ENCODE peak calls at places on chromosomes 11 and 22, in eight cellular contexts. One of them, this sample, is unnamed.

GRCh38 chr11:133947298-133947905 is 9.4 kb downstream of the IGSF9B start:
- DNase-seq in activated CD8-positive, alpha-beta memory T cell treated with anti-CD3 and anti-CD28 coated beads, Interleukin-2, amount 50 U/mL, for 48 hours: peak
- DNase-seq in Jurkat, Clone E6-1: peak
- DNase-seq in fibroblast of the aortic adventitia: peak
- DNase-seq in kidney epithelial cell: no peak
- DNase-seq in Calu3: peak
- DNase-seq in activated naive CD8-positive, alpha-beta T cell treated with anti-CD3 and anti-CD28 coated beads, Interleukin-2, amount 10 ng/mL, durations not matched to agents 7 days and 5 days: peak
- DNase-seq in iPS DF 19.7: no peak
- DNase-seq in this sample: peak

GRCh38 chr22:35548762-35549106 is 8.1 kb downstream of the RASD2 start:
- DNase-seq in activated CD8-positive, alpha-beta memory T cell treated with anti-CD3 and anti-CD28 coated beads, Interleukin-2, amount 50 U/mL, for 48 hours: no peak
- DNase-seq in Jurkat, Clone E6-1: no peak
- DNase-seq in fibroblast of the aortic adventitia: no peak
- DNase-seq in kidney epithelial cell: no peak
- DNase-seq in Calu3: no peak
- DNase-seq in activated naive CD8-positive, alpha-beta T cell treated with anti-CD3 and anti-CD28 coated beads, Interleukin-2, amount 10 ng/mL, durations not matched to agents 7 days and 5 days: no peak
- DNase-seq in iPS DF 19.7: no peak
- DNase-seq in this sample: no peak

GRCh38 chr11:78295991-78296930 is 107.5 kb downstream of the USP35 start:
- DNase-seq in activated CD8-positive, alpha-beta memory T cell treated with anti-CD3 and anti-CD28 coated beads, Interleukin-2, amount 50 U/mL, for 48 hours: no peak
- DNase-seq in Jurkat, Clone E6-1: no peak
- DNase-seq in fibroblast of the aortic adventitia: no peak
- DNase-seq in kidney epithelial cell: no peak
- DNase-seq in Calu3: peak
- DNase-seq in activated naive CD8-positive, alpha-beta T cell treated with anti-CD3 and anti-CD28 coated beads, Interleukin-2, amount 10 ng/mL, durations not matched to agents 7 days and 5 days: no peak
- DNase-seq in iPS DF 19.7: no peak
- DNase-seq in this sample: no peak

GRCh38 chr11:69435161-69435990 is 46.1 kb upstream of the LINC01488 start:
- DNase-seq in activated CD8-positive, alpha-beta memory T cell treated with anti-CD3 and anti-CD28 coated beads, Interleukin-2, amount 50 U/mL, for 48 hours: no peak
- DNase-seq in Jurkat, Clone E6-1: no peak
- DNase-seq in fibroblast of the aortic adventitia: no peak
- DNase-seq in kidney epithelial cell: no peak
- DNase-seq in Calu3: no peak
- DNase-seq in activated naive CD8-positive, alpha-beta T cell treated with anti-CD3 and anti-CD28 coated beads, Interleukin-2, amount 10 ng/mL, durations not matched to agents 7 days and 5 days: no peak
- DNase-seq in iPS DF 19.7: no peak
- DNase-seq in this sample: no peak

GRCh38 chr22:25235547-25236290 is 16.3 kb downstream of the CRYBB2 start:
- DNase-seq in activated CD8-positive, alpha-beta memory T cell treated with anti-CD3 and anti-CD28 coated beads, Interleukin-2, amount 50 U/mL, for 48 hours: peak
- DNase-seq in Jurkat, Clone E6-1: peak
- DNase-seq in fibroblast of the aortic adventitia: peak
- DNase-seq in kidney epithelial cell: peak
- DNase-seq in Calu3: peak
- DNase-seq in activated naive CD8-positive, alpha-beta T cell treated with anti-CD3 and anti-CD28 coated beads, Interleukin-2, amount 10 ng/mL, durations not matched to agents 7 days and 5 days: peak
- DNase-seq in iPS DF 19.7: peak
- DNase-seq in this sample: peak

GRCh38 chr11:133900176-133901105 is 55.1 kb upstream of the SPATA19 start:
- DNase-seq in activated CD8-positive, alpha-beta memory T cell treated with anti-CD3 and anti-CD28 coated beads, Interleukin-2, amount 50 U/mL, for 48 hours: peak
- DNase-seq in Jurkat, Clone E6-1: no peak
- DNase-seq in fibroblast of the aortic adventitia: no peak
- DNase-seq in kidney epithelial cell: no peak
- DNase-seq in Calu3: no peak
- DNase-seq in activated naive CD8-positive, alpha-beta T cell treated with anti-CD3 and anti-CD28 coated beads, Interleukin-2, amount 10 ng/mL, durations not matched to agents 7 days and 5 days: peak
- DNase-seq in iPS DF 19.7: no peak
- DNase-seq in this sample: no peak

GRCh38 chr11:74453373-74453975 is 13.9 kb downstream of the KCNE3 start:
- DNase-seq in activated CD8-positive, alpha-beta memory T cell treated with anti-CD3 and anti-CD28 coated beads, Interleukin-2, amount 50 U/mL, for 48 hours: peak
- DNase-seq in Jurkat, Clone E6-1: peak
- DNase-seq in fibroblast of the aortic adventitia: peak
- DNase-seq in kidney epithelial cell: no peak
- DNase-seq in Calu3: peak
- DNase-seq in activated naive CD8-positive, alpha-beta T cell treated with anti-CD3 and anti-CD28 coated beads, Interleukin-2, amount 10 ng/mL, durations not matched to agents 7 days and 5 days: peak
- DNase-seq in iPS DF 19.7: no peak
- DNase-seq in this sample: peak

GRCh38 chr11:72591785-72592490 is 82.3 kb downstream of the PDE2A start:
- DNase-seq in activated CD8-positive, alpha-beta memory T cell treated with anti-CD3 and anti-CD28 coated beads, Interleukin-2, amount 50 U/mL, for 48 hours: peak
- DNase-seq in Jurkat, Clone E6-1: peak
- DNase-seq in fibroblast of the aortic adventitia: no peak
- DNase-seq in kidney epithelial cell: no peak
- DNase-seq in Calu3: no peak
- DNase-seq in activated naive CD8-positive, alpha-beta T cell treated with anti-CD3 and anti-CD28 coated beads, Interleukin-2, amount 10 ng/mL, durations not matched to agents 7 days and 5 days: peak
- DNase-seq in iPS DF 19.7: no peak
- DNase-seq in this sample: peak

GRCh38 chr11:2518983-2519340 is 74.2 kb downstream of the KCNQ1 start:
- DNase-seq in activated CD8-positive, alpha-beta memory T cell treated with anti-CD3 and anti-CD28 coated beads, Interleukin-2, amount 50 U/mL, for 48 hours: peak
- DNase-seq in Jurkat, Clone E6-1: no peak
- DNase-seq in fibroblast of the aortic adventitia: no peak
- DNase-seq in kidney epithelial cell: no peak
- DNase-seq in Calu3: no peak
- DNase-seq in activated naive CD8-positive, alpha-beta T cell treated with anti-CD3 and anti-CD28 coated beads, Interleukin-2, amount 10 ng/mL, durations not matched to agents 7 days and 5 days: peak
- DNase-seq in iPS DF 19.7: no peak
- DNase-seq in this sample: peak

GRCh38 chr11:120221115-120221752 is 10.4 kb downstream of the OAF start:
- DNase-seq in activated CD8-positive, alpha-beta memory T cell treated with anti-CD3 and anti-CD28 coated beads, Interleukin-2, amount 50 U/mL, for 48 hours: no peak
- DNase-seq in Jurkat, Clone E6-1: no peak
- DNase-seq in fibroblast of the aortic adventitia: no peak
- DNase-seq in kidney epithelial cell: no peak
- DNase-seq in Calu3: no peak
- DNase-seq in activated naive CD8-positive, alpha-beta T cell treated with anti-CD3 and anti-CD28 coated beads, Interleukin-2, amount 10 ng/mL, durations not matched to agents 7 days and 5 days: no peak
- DNase-seq in iPS DF 19.7: no peak
- DNase-seq in this sample: no peak

GRCh38 chr22:37303821-37304274 is 21.5 kb downstream of the CYTH4 start:
- DNase-seq in activated CD8-positive, alpha-beta memory T cell treated with anti-CD3 and anti-CD28 coated beads, Interleukin-2, amount 50 U/mL, for 48 hours: peak
- DNase-seq in Jurkat, Clone E6-1: no peak
- DNase-seq in fibroblast of the aortic adventitia: peak
- DNase-seq in kidney epithelial cell: peak
- DNase-seq in Calu3: peak
- DNase-seq in activated naive CD8-positive, alpha-beta T cell treated with anti-CD3 and anti-CD28 coated beads, Interleukin-2, amount 10 ng/mL, durations not matched to agents 7 days and 5 days: peak
- DNase-seq in iPS DF 19.7: no peak
- DNase-seq in this sample: peak

GRCh38 chr22:34776827-34777226 is 289.1 kb upstream of the ISX start:
- DNase-seq in activated CD8-positive, alpha-beta memory T cell treated with anti-CD3 and anti-CD28 coated beads, Interleukin-2, amount 50 U/mL, for 48 hours: no peak
- DNase-seq in Jurkat, Clone E6-1: no peak
- DNase-seq in fibroblast of the aortic adventitia: no peak
- DNase-seq in kidney epithelial cell: no peak
- DNase-seq in Calu3: no peak
- DNase-seq in activated naive CD8-positive, alpha-beta T cell treated with anti-CD3 and anti-CD28 coated beads, Interleukin-2, amount 10 ng/mL, durations not matched to agents 7 days and 5 days: no peak
- DNase-seq in iPS DF 19.7: no peak
- DNase-seq in this sample: no peak

GRCh38 chr22:31343235-31344191 is 2.6 kb downstream of the PATZ1 start:
- DNase-seq in activated CD8-positive, alpha-beta memory T cell treated with anti-CD3 and anti-CD28 coated beads, Interleukin-2, amount 50 U/mL, for 48 hours: peak
- DNase-seq in Jurkat, Clone E6-1: no peak
- DNase-seq in fibroblast of the aortic adventitia: no peak
- DNase-seq in kidney epithelial cell: no peak
- DNase-seq in Calu3: peak
- DNase-seq in activated naive CD8-positive, alpha-beta T cell treated with anti-CD3 and anti-CD28 coated beads, Interleukin-2, amount 10 ng/mL, durations not matched to agents 7 days and 5 days: peak
- DNase-seq in iPS DF 19.7: no peak
- DNase-seq in this sample: peak

GRCh38 chr11:28836285-28837081 is 728.3 kb downstream of the METTL15 start:
- DNase-seq in activated CD8-positive, alpha-beta memory T cell treated with anti-CD3 and anti-CD28 coated beads, Interleukin-2, amount 50 U/mL, for 48 hours: no peak
- DNase-seq in Jurkat, Clone E6-1: no peak
- DNase-seq in fibroblast of the aortic adventitia: peak
- DNase-seq in kidney epithelial cell: peak
- DNase-seq in Calu3: peak
- DNase-seq in activated naive CD8-positive, alpha-beta T cell treated with anti-CD3 and anti-CD28 coated beads, Interleukin-2, amount 10 ng/mL, durations not matched to agents 7 days and 5 days: no peak
- DNase-seq in iPS DF 19.7: no peak
- DNase-seq in this sample: no peak

GRCh38 chr11:2464451-2465165 is 19.8 kb downstream of the KCNQ1 start:
- DNase-seq in activated CD8-positive, alpha-beta memory T cell treated with anti-CD3 and anti-CD28 coated beads, Interleukin-2, amount 50 U/mL, for 48 hours: peak
- DNase-seq in Jurkat, Clone E6-1: no peak
- DNase-seq in fibroblast of the aortic adventitia: no peak
- DNase-seq in kidney epithelial cell: no peak
- DNase-seq in Calu3: no peak
- DNase-seq in activated naive CD8-positive, alpha-beta T cell treated with anti-CD3 and anti-CD28 coated beads, Interleukin-2, amount 10 ng/mL, durations not matched to agents 7 days and 5 days: no peak
- DNase-seq in iPS DF 19.7: no peak
- DNase-seq in this sample: peak

GRCh38 chr11:122696662-122697061 is 41.1 kb downstream of the UBASH3B start:
- DNase-seq in activated CD8-positive, alpha-beta memory T cell treated with anti-CD3 and anti-CD28 coated beads, Interleukin-2, amount 50 U/mL, for 48 hours: peak
- DNase-seq in Jurkat, Clone E6-1: peak
- DNase-seq in fibroblast of the aortic adventitia: no peak
- DNase-seq in kidney epithelial cell: no peak
- DNase-seq in Calu3: no peak
- DNase-seq in activated naive CD8-positive, alpha-beta T cell treated with anti-CD3 and anti-CD28 coated beads, Interleukin-2, amount 10 ng/mL, durations not matched to agents 7 days and 5 days: peak
- DNase-seq in iPS DF 19.7: no peak
- DNase-seq in this sample: peak

GRCh38 chr11:3146612-3147256 is 18.4 kb downstream of the OSBPL5 start:
- DNase-seq in activated CD8-positive, alpha-beta memory T cell treated with anti-CD3 and anti-CD28 coated beads, Interleukin-2, amount 50 U/mL, for 48 hours: no peak
- DNase-seq in Jurkat, Clone E6-1: no peak
- DNase-seq in fibroblast of the aortic adventitia: peak
- DNase-seq in kidney epithelial cell: no peak
- DNase-seq in Calu3: no peak
- DNase-seq in activated naive CD8-positive, alpha-beta T cell treated with anti-CD3 and anti-CD28 coated beads, Interleukin-2, amount 10 ng/mL, durations not matched to agents 7 days and 5 days: no peak
- DNase-seq in iPS DF 19.7: no peak
- DNase-seq in this sample: no peak

GRCh38 chr11:23079382-23079813 is 219.1 kb upstream of the CCDC179 start:
- DNase-seq in activated CD8-positive, alpha-beta memory T cell treated with anti-CD3 and anti-CD28 coated beads, Interleukin-2, amount 50 U/mL, for 48 hours: no peak
- DNase-seq in Jurkat, Clone E6-1: no peak
- DNase-seq in fibroblast of the aortic adventitia: no peak
- DNase-seq in kidney epithelial cell: no peak
- DNase-seq in Calu3: no peak
- DNase-seq in activated naive CD8-positive, alpha-beta T cell treated with anti-CD3 and anti-CD28 coated beads, Interleukin-2, amount 10 ng/mL, durations not matched to agents 7 days and 5 days: no peak
- DNase-seq in iPS DF 19.7: no peak
- DNase-seq in this sample: no peak

This sample was measured in activated effector memory CD4-positive, alpha-beta T cell treated with anti-CD3 and anti-CD28 coated beads, Interleukin-2, amount 50 U/mL, for 16 hours.